ENCODE peak calls at places on chromosomes 5 and 9, in nine cellular contexts. X, H, S, R, D, C, B, Y and G are unnamed samples.

GRCh38 chr9:94139672-94140417 is 55.6 kb downstream of the PTPDC1 start:
- DNase-seq in D (peak; percentile 71), C (peak; percentile 99), R (no peak), B (peak; percentile 92), S (peak; percentile 92), X (peak; percentile 89), H (peak; percentile 65), Y (peak; percentile 98), G (no peak)

GRCh38 chr5:137743031-137743640 is 7.2 kb upstream of the KLHL3 start:
- DNase-seq in B (no peak), S (peak; percentile 22), X (peak; percentile 73), D (peak; percentile 82), R (peak; percentile 66), H (no peak), Y (peak; percentile 88), C (peak; percentile 81), G (peak; percentile 90)

GRCh38 chr5:161546463-161547301 is at the start of gene GABRB2:
- DNase-seq in X (no peak), Y (peak; percentile 39), H (peak; percentile 66), S (peak; percentile 38), D (peak; percentile 74), C (peak; percentile 60), B (no peak), R (no peak), G (peak; percentile 80)

GRCh38 chr5:17302590-17302989 is 85.2 kb downstream of the BASP1 start:
- DNase-seq in D (no peak), R (no peak), Y (peak; percentile 71), B (no peak), H (no peak), C (no peak), S (peak; percentile 28), X (no peak), G (no peak)

GRCh38 chr9:38380872-38381534 is 11.5 kb upstream of the ALDH1B1 start:
- DNase-seq in C (no peak), H (no peak), S (no peak), B (peak; percentile 41), X (peak; percentile 54), D (peak; percentile 82), R (no peak), Y (no peak), G (no peak)

GRCh38 chr5:20224046-20224445 is 236.0 kb upstream of the CDH18 start:
- DNase-seq in C (no peak), S (no peak), B (no peak), X (no peak), D (no peak), H (no peak), R (no peak), Y (no peak), G (no peak)

GRCh38 chr9:133048595-133048994 is 13.2 kb upstream of the CEL start:
- DNase-seq in S (no peak), C (no peak), H (no peak), R (peak; percentile 24), B (no peak), X (peak; percentile 30), Y (peak; percentile 26), D (peak; percentile 35), G (peak; percentile 30)

GRCh38 chr5:179257190-179257741 is 88.0 kb downstream of the ADAMTS2 start:
- DNase-seq in C (no peak), B (no peak), D (no peak), X (no peak), R (no peak), H (no peak), Y (no peak), S (no peak), G (no peak)

GRCh38 chr5:149410721-149411432 is 31.8 kb upstream of the IL17B start:
- DNase-seq in D (no peak), H (no peak), S (no peak), C (no peak), Y (no peak), R (no peak), B (peak; percentile 36), X (no peak), G (no peak)

GRCh38 chr9:93594041-93594756 is 17.8 kb downstream of the PHF2 start:
- DNase-seq in Y (no peak), D (peak; percentile 60), B (peak; percentile 15), R (no peak), H (peak; percentile 88), X (no peak), S (no peak), C (no peak), G (no peak)

GRCh38 chr5:35248843-35249780 is 18.8 kb upstream of the PRLR start:
- DNase-seq in S (no peak), H (no peak), Y (no peak), D (no peak), X (no peak), C (peak; percentile 44), R (peak; percentile 22), B (no peak), G (peak; percentile 12)

GRCh38 chr5:134465856-134466240 is 54.2 kb upstream of the CDKN2AIPNL start:
- DNase-seq in S (peak; percentile 90), D (peak; percentile 96), B (peak; percentile 84), Y (peak; percentile 98), X (peak; percentile 86), H (peak; percentile 93), C (peak; percentile 95), R (peak; percentile 73), G (peak; percentile 78)

GRCh38 chr5:147490989-147491388 is 18.9 kb downstream of the DPYSL3 start:
- DNase-seq in Y (peak; percentile 42), B (no peak), C (no peak), H (no peak), R (no peak), D (no peak), S (no peak), X (no peak), G (peak; percentile 50)

GRCh38 chr5:152462021-152462721 is 57.1 kb upstream of the NMUR2 start:
- DNase-seq in H (no peak), S (no peak), X (no peak), D (no peak), C (no peak), B (no peak), Y (no peak), R (no peak), G (peak; percentile 25)

GRCh38 chr5:176548967-176549444 is at the start of gene CDHR2:
- DNase-seq in H (no peak), X (no peak), C (no peak), B (no peak), D (peak; percentile 77), S (no peak), Y (no peak), R (no peak), G (no peak)

GRCh38 chr5:158824167-158824882 is 275.4 kb downstream of the EBF1 start:
- DNase-seq in C (no peak), D (no peak), Y (no peak), R (no peak), S (no peak), H (no peak), B (no peak), X (no peak), G (no peak)
- H3K4me3 ChIP-seq in C (no peak overlapping the region), D (no peak overlapping the region), Y (no peak overlapping the region), R (no peak overlapping the region), S (no peak overlapping the region), H (no peak overlapping the region), B (no peak overlapping the region), X (no peak overlapping the region), G (no peak overlapping the region)

GRCh38 chr9:128892223-128892892 is 10.4 kb downstream of the LRRC8A start:
- DNase-seq in D (peak; percentile 79), C (peak; percentile 83), X (peak; percentile 89), R (no peak), Y (peak; percentile 94), H (peak; percentile 91), S (peak; percentile 96), B (peak; percentile 95), G (peak; percentile 96)
- H3K4me3 ChIP-seq in D (no peak overlapping the region), C (no peak overlapping the region), X (peak overlapping the region; percentile 31), R (no peak overlapping the region), Y (peak overlapping the region; percentile 7), H (no peak overlapping the region), S (peak overlapping the region; percentile 8), B (peak overlapping the region; percentile 57), G (no peak overlapping the region)

DNA sequence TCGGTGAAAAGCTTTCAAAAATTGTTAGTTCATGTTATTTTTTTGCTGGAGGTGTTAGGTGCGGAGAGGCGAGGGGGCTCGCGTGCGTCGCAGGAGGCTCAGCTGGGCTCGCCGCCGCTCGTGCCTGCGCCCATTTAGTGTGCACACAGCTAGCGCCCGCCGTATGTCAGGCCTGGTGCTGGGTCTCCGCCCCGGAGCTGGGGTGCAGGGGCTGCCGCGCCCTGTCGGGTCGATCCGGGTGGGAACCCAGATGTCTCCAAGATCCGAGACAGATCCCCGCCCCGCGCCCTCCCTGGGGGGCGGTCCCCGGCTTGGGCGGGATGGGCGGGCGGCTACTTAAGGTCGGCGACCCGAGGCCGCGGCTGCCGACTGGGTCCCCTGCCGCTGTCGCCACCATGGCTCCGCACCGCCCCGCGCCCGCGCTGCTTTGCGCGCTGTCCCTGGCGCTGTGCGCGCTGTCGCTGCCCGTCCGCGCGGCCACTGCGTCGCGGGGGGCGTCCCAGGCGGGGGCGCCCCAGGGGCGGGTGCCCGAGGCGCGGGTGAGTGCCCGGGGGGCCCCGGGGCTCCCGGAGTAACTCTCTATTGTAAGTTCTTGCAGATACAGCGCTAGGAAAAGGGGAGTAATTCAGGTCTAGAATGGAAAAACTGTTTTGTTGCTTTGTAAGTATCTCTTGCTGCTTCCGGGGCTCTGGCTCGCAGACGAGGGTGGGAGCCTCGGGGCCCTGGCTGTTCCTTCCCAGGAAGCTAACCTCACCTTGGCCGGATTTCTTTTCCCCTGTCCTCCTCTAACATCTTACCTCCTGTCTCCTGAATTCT is 31.7 kb downstream of the GSN start:
- DNase-seq in B (peak; percentile 68), H (peak; percentile 83), R (no peak), D (peak; percentile 61), X (no peak), Y (peak; percentile 47), C (no peak), S (peak; percentile 83), G (peak; percentile 57)
- H3K4me3 ChIP-seq in B (peak overlapping the region; percentile 78), H (no peak overlapping the region), R (no peak overlapping the region), D (peak overlapping the region; percentile 24), X (peak overlapping the region; percentile 68), Y (peak overlapping the region; percentile 55), C (peak overlapping the region; percentile 26), S (peak overlapping the region; percentile 57), G (peak overlapping the region; percentile 36)

GRCh38 chr9:33993104-33993503 is 55.6 kb downstream of the UBAP2 start:
- DNase-seq in C (no peak), Y (no peak), B (no peak), X (no peak), H (no peak), D (no peak), S (no peak), R (no peak), G (no peak)

GRCh38 chr9:33992622-33993021 is 56.1 kb downstream of the UBAP2 start:
- DNase-seq in X (no peak), H (no peak), S (no peak), C (peak; percentile 29), B (no peak), D (no peak), R (no peak), Y (no peak), G (peak; percentile 13)

GRCh38 chr9:33988219-33988890 is 60.3 kb downstream of the UBAP2 start:
- DNase-seq in H (no peak), D (no peak), R (no peak), B (no peak), Y (no peak), S (no peak), X (peak; percentile 6), C (no peak), G (no peak)
- H3K4me3 ChIP-seq in H (no peak overlapping the region), D (no peak overlapping the region), R (no peak overlapping the region), B (no peak overlapping the region), Y (no peak overlapping the region), S (no peak overlapping the region), X (no peak overlapping the region), C (no peak overlapping the region), G (no peak overlapping the region)